ENCODE peak calls at places on chromosomes 16 and 17, in nine cellular contexts. Y is progenitor cell of endocrine pancreas; J is stomach; A is colonic mucosa; Q is neural crest cell; R is astrocyte; Z is transverse colon; I is AG10803; W is CD8-positive, alpha-beta T cell. X is an unnamed sample.

GRCh38 chr17:14745122-14745521 is 444.2 kb downstream of the HS3ST3B1 start:
- DNase-seq in A (no peak), W (no peak), I (peak; percentile 72), Z (no peak), J (no peak), R (no peak), Q (no peak), Y (no peak), X (no peak)

GRCh38 chr17:70067104-70067503 is 7.9 kb upstream of the KCNJ16 start:
- DNase-seq in A (no peak), R (no peak), Z (no peak), Y (no peak), Q (no peak), W (no peak), J (no peak), I (no peak), X (no peak)

GRCh38 chr16:19203374-19203966 is 35.4 kb downstream of the SYT17 start:
- DNase-seq in I (no peak), Z (no peak), R (no peak), A (no peak), Y (no peak), W (no peak), Q (no peak), J (peak; percentile 80), X (no peak)

GRCh38 chr17:5747964-5748363 is 163.7 kb upstream of the NLRP1 start:
- DNase-seq in Z (no peak), J (no peak), Q (no peak), R (no peak), A (no peak), W (no peak), I (no peak), Y (no peak), X (no peak)

GRCh38 chr16:77288222-77288621 is 89.0 kb downstream of the SYCE1L start:
- DNase-seq in Y (no peak), R (peak; percentile 96), Z (no peak), W (no peak), J (no peak), A (no peak), I (peak; percentile 86), Q (no peak), X (no peak)

GRCh38 chr17:37513711-37514110 is 24.0 kb downstream of the DUSP14 start:
- DNase-seq in Y (no peak), J (no peak), Z (no peak), R (no peak), A (no peak), W (no peak), I (no peak), Q (no peak), X (no peak)

GRCh38 chr17:337453-337852 is 15.2 kb downstream of the RPH3AL start:
- DNase-seq in R (no peak), J (no peak), Y (no peak), Z (no peak), A (no peak), Q (no peak), I (no peak), W (no peak), X (no peak)

GRCh38 chr17:30824002-30824355 is 513 bp downstream of the CRLF3 start:
- DNase-seq in I (no peak), J (no peak), A (no peak), Z (peak; percentile 43), Y (no peak), Q (no peak), R (no peak), W (peak; percentile 53), X (no peak)

GRCh38 chr16:54400261-54400660 is 113.7 kb upstream of the IRX3 start:
- DNase-seq in Y (no peak), Q (no peak), I (no peak), R (no peak), W (no peak), J (no peak), Z (no peak), A (no peak), X (no peak)

GRCh38 chr17:77281904-77282367 is 141.2 kb downstream of the SEC14L1 start:
- DNase-seq in R (no peak), W (no peak), Z (peak; percentile 72), A (peak; percentile 74), I (no peak), J (peak; percentile 65), Q (no peak), Y (no peak), X (peak; percentile 59)

GRCh38 chr16:55030944-55031343 is 100.3 kb downstream of the IRX5 start:
- DNase-seq in R (no peak), Z (no peak), I (no peak), Y (no peak), W (no peak), Q (no peak), J (no peak), A (no peak), X (no peak)

GRCh38 chr16:11253995-11254912 is 1.8 kb downstream of the SOCS1 start:
- DNase-seq in Y (no peak), I (no peak), J (no peak), Q (no peak), A (no peak), R (no peak), W (no peak), Z (no peak), X (no peak)

GRCh38 chr17:21539146-21539545 is 153.2 kb upstream of the KCNJ18 start:
- DNase-seq in J (no peak), A (no peak), R (peak; percentile 4), Z (no peak), Y (no peak), W (no peak), I (no peak), Q (no peak), X (no peak)

GRCh38 chr16:3865241-3865640 is 15.3 kb downstream of the CREBBP start:
- DNase-seq in W (no peak), Y (no peak), R (no peak), A (no peak), I (no peak), Q (no peak), J (no peak), Z (no peak), X (no peak)

GRCh38 chr16:86251682-86252081 is 258.6 kb upstream of the FOXF1 start:
- DNase-seq in J (no peak), R (no peak), A (no peak), Y (no peak), Q (no peak), Z (no peak), I (no peak), W (no peak), X (no peak)

GRCh38 chr16:20799599-20799998 is 6.7 kb downstream of the ERI2 start:
- DNase-seq in Z (no peak), R (peak; percentile 24), W (no peak), Y (no peak), A (no peak), Q (no peak), J (no peak), I (peak; percentile 39), X (no peak)

GRCh38 chr17:19805006-19805405 is 56.9 kb upstream of the ALDH3A1 start:
- DNase-seq in W (no peak), Q (no peak), I (peak; percentile 73), A (no peak), Y (no peak), R (no peak), J (no peak), Z (no peak), X (no peak)

GRCh38 chr17:9986754-9987382 is 81.8 kb upstream of the RCVRN start:
- DNase-seq in I (no peak), A (no peak), Y (no peak), Z (no peak), J (no peak), R (no peak), W (no peak), Q (no peak), X (no peak)

GRCh38 chr17:10843806-10844205 is 5.9 kb upstream of the PIRT start:
- DNase-seq in R (no peak), A (peak; percentile 62), Q (peak; percentile 13), I (no peak), J (peak; percentile 86), Y (no peak), W (no peak), Z (peak; percentile 67), X (peak; percentile 4)

GRCh38 chr16:9053006-9053601 is 38.3 kb upstream of the HAPSTR1 start:
- DNase-seq in Z (peak; percentile 49), Y (peak; percentile 55), I (peak; percentile 67), J (peak; percentile 43), Q (peak; percentile 67), R (peak; percentile 71), A (peak; percentile 46), W (no peak), X (peak; percentile 85)
- TF ChIP-seq CTCF in Z (no peak), Y (no peak), I (no peak), J (no peak), Q (no peak), R (no peak), A (no peak), W (no peak), X (no peak)

GRCh38 chr16:80254970-80255369 is 285.8 kb upstream of the DYNLRB2 start:
- DNase-seq in J (no peak), W (no peak), I (no peak), Z (no peak), Q (no peak), A (no peak), R (no peak), Y (no peak), X (no peak)
- TF ChIP-seq CTCF in J (no peak), W (no peak), I (no peak), Z (no peak), Q (no peak), A (no peak), R (no peak), Y (no peak), X (no peak)

GRCh38 chr17:57832299-57832698 is 17.5 kb downstream of the MRPS23 start:
- DNase-seq in Y (no peak), Z (no peak), J (no peak), W (no peak), A (no peak), R (no peak), Q (no peak), I (no peak), X (no peak)

GRCh38 chr17:57835333-57835900 is 14.4 kb downstream of the MRPS23 start:
- DNase-seq in W (no peak), Z (no peak), I (no peak), A (no peak), R (no peak), Y (no peak), Q (no peak), J (no peak), X (no peak)

GRCh38 chr17:57833597-57833939 is 16.3 kb downstream of the MRPS23 start:
- DNase-seq in Q (no peak), Z (no peak), I (no peak), W (no peak), J (no peak), R (no peak), Y (no peak), A (no peak), X (no peak)

GRCh38 chr17:57832711-57833596 is 16.9 kb downstream of the MRPS23 start:
- DNase-seq in R (peak; percentile 54), Z (peak; percentile 62), A (peak; percentile 64), W (peak; percentile 67), Y (peak; percentile 59), Q (peak; percentile 73), I (peak; percentile 76), J (peak; percentile 75), X (peak; percentile 52)

GRCh38 chr17:57834146-57834741 is 15.6 kb downstream of the MRPS23 start:
- DNase-seq in R (no peak), W (no peak), Z (no peak), Q (no peak), J (peak; percentile 91), Y (no peak), A (no peak), I (peak; percentile 42), X (no peak)
- TF ChIP-seq CTCF in R (no peak), W (no peak), Z (no peak), Q (no peak), J (no peak), Y (peak; percentile 25), A (no peak), I (peak; percentile 4), X (no peak)

GRCh38 chr16:26204138-26204537 is 512.4 kb downstream of the HS3ST4 start:
- DNase-seq in Q (no peak), I (no peak), J (no peak), W (no peak), A (no peak), R (no peak), Z (no peak), Y (no peak), X (no peak)
- TF ChIP-seq CTCF in Q (no peak), I (no peak), J (no peak), W (no peak), A (no peak), R (no peak), Z (no peak), Y (no peak), X (no peak)

X was measured in Calu3.